ENCODE peak calls at places on chromosomes 16 and 17, in nine cellular contexts. P is H9, J is A549, G is psoas muscle, H is WERI-Rb-1, X is AG10803, S is WTC11, M is HFFc6, C is Calu3. W is an unnamed sample.

GRCh38 chr17:6239237-6239798 is 169.1 kb downstream of the WSCD1 start:
- DNase-seq in M (no peak), G (no peak), S (no peak), C (no peak), J (no peak), H (no peak), X (no peak), P (peak; percentile 42), W (no peak)

GRCh38 chr16:29744541-29745101 is 1.2 kb downstream of the C16orf54 start:
- DNase-seq in X (no peak), C (no peak), P (no peak), H (no peak), J (no peak), M (no peak), G (no peak), S (no peak), W (no peak)

GRCh38 chr17:79907855-79908254 is 68.6 kb upstream of the CBX4 start:
- DNase-seq in G (peak; percentile 15), M (no peak), J (peak; percentile 52), C (no peak), S (no peak), X (peak; percentile 23), P (no peak), H (no peak), W (no peak)

GRCh38 chr16:19110537-19111391 is 3.0 kb upstream of the ITPRIPL2 start:
- DNase-seq in H (no peak), G (no peak), X (no peak), P (no peak), C (no peak), J (peak; percentile 38), S (no peak), M (no peak), W (no peak)

GRCh38 chr17:2690165-2691068 is 21.1 kb downstream of the CLUH start:
- DNase-seq in P (peak; percentile 44), S (no peak), C (no peak), J (no peak), H (no peak), M (no peak), X (no peak), G (peak; percentile 59), W (no peak)

GRCh38 chr17:31629696-31630470 is 229.2 kb downstream of the COPRS start:
- DNase-seq in X (peak; percentile 99), J (no peak), S (no peak), P (no peak), G (no peak), M (peak; percentile 59), C (no peak), H (no peak), W (peak; percentile 93)

GRCh38 chr16:14198012-14198411 is 126.9 kb downstream of the MRTFB start:
- DNase-seq in H (no peak), M (no peak), J (no peak), C (no peak), P (no peak), X (no peak), S (no peak), G (no peak), W (no peak)

GRCh38 chr17:77110006-77110374 is 30.8 kb upstream of the SEC14L1 start:
- DNase-seq in H (no peak), P (no peak), M (no peak), C (no peak), X (peak; percentile 56), S (no peak), G (no peak), J (no peak), W (no peak)

GRCh38 chr17:57755479-57756070 is 10.5 kb upstream of the CCDC182 start:
- DNase-seq in S (no peak), M (no peak), C (no peak), P (no peak), H (no peak), X (no peak), G (no peak), J (no peak), W (no peak)

DNA sequence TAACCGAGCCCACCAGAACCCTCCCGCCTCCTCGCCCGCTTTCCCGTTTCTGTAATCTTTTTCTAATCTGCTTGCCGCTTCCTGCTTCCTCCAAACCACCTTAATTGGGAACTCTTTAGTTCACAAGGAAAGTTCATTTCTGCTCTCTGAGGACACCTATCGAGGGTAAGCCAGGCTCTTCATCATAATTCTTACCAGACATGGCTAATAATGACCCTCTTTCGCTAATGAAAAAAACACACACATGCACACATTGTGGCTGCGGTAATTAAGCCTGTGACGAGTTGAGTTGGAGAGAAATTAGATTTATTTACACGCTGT is 100.7 kb downstream of the ZNF423 start:
- DNase-seq in J (peak; percentile 35), X (peak; percentile 31), S (no peak), H (peak; percentile 72), P (no peak), M (no peak), G (no peak), C (peak; percentile 34), W (peak; percentile 12)
- TF ChIP-seq CTCF in J (peak; percentile 32), X (peak; percentile 59), S (no peak), H (peak; percentile 37), P (peak; percentile 56), M (peak; percentile 26), G (peak; percentile 33), C (no peak), W (peak; percentile 73)

DNA sequence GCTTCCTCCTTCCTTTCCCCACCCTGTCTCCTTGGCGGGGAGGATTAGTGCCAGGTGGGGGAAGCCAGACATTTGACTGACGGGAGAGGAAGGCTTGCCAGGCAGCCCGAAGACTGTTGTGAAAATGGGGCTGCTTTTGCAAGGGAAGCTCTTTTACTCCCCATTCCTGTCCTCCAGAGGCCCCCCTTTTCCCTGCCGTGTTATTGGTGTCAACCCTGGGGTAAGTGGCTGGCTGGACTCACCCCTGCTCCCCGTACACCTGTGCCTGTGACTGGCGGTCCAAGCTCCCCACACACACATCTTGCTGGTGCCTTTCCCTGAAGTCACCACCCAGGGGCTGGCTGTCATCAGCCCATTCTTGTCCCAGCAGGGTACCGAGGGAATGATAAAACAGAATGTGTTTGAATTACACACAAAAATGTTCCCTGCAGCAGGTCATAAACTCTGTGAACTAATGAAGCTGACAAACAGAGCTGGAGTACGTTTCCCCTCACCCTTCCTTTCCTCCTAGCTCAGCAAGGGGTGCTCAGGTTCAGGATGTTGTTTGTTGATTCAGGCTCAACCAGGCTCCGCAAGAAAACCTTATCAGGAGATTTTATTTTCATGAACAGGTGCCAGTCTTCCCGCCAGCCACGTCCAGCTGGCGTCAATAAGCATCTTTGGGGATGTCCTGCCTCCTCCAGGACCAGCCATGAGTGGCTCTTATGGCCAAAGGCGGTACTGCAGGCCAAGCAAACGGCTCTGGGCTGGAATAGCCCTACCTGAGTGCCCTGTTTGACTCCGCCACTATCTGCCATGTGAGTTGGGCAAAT is 4.3 kb upstream of the ARMC7 start:
- DNase-seq in P (peak; percentile 87), X (peak; percentile 30), H (peak; percentile 91), S (peak; percentile 80), M (peak; percentile 24), J (peak; percentile 84), G (peak; percentile 59), C (peak; percentile 76), W (no peak)
- TF ChIP-seq CTCF in P (peak; percentile 79), X (peak; percentile 69), H (peak; percentile 91), S (peak; percentile 69), M (peak; percentile 81), J (peak; percentile 58), G (peak; percentile 70), C (peak; percentile 77), W (peak; percentile 56)

GRCh38 chr16:970766-971581 is at the start of gene LMF1:
- DNase-seq in P (peak; percentile 93), G (peak; percentile 97), C (peak; percentile 98), J (peak; percentile 91), H (peak; percentile 89), S (peak; percentile 94), X (peak; percentile 83), M (peak; percentile 82), W (peak; percentile 63)

GRCh38 chr16:969508-970378 is 1.0 kb downstream of the LMF1 start:
- DNase-seq in J (no peak), C (no peak), H (no peak), G (peak; percentile 76), X (peak; percentile 22), M (no peak), P (no peak), S (peak; percentile 39), W (no peak)

GRCh38 chr16:971582-971905 is 760 bp upstream of the LMF1 start:
- DNase-seq in S (no peak), C (no peak), X (no peak), P (no peak), G (no peak), M (no peak), H (no peak), J (no peak), W (no peak)

GRCh38 chr16:971981-972315 is 1.2 kb upstream of the LMF1 start:
- DNase-seq in X (no peak), C (no peak), S (no peak), M (no peak), J (no peak), P (no peak), H (no peak), G (no peak), W (no peak)

DNA sequence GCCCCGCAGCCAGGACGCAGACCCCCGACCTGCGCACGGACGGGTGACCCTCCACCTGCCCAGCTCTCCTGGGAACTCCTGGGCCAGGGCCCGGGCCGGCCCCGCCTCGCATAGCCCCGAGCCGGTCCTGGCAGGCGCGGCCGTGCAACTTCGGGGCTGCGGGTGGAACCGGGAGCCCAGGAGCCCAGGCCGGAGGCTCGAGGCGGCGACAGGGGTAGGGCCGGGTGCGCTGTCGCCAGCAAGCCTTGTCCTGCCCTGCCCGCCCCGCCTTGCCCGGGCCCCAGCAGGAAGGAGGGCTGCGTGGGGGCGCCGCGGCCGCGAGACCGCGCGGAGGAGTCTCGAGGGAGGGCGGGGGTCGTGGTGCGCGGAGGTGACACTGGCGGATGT is 412 bp downstream of the LMF1 start:
- DNase-seq in S (no peak), M (no peak), H (no peak), J (no peak), G (no peak), X (peak; percentile 9), C (no peak), P (no peak), W (no peak)
- TF ChIP-seq CTCF in S (no peak), M (no peak), H (no peak), J (no peak), G (no peak), X (no peak), C (no peak), P (no peak), W (no peak)

GRCh38 chr17:67366193-67367157 is at the start of gene PSMD12:
- DNase-seq in J (peak; percentile 95), G (peak; percentile 97), X (peak; percentile 88), P (peak; percentile 95), H (peak; percentile 96), C (peak; percentile 96), S (peak; percentile 88), M (peak; percentile 85), W (peak; percentile 76)
- TF ChIP-seq CTCF in J (no peak), G (no peak), X (no peak), P (no peak), H (no peak), C (no peak), S (no peak), M (peak; percentile 27), W (no peak)

GRCh38 chr17:82240506-82241182 is 11.8 kb downstream of the SLC16A3 start:
- DNase-seq in M (no peak), S (no peak), H (no peak), J (no peak), G (peak; percentile 54), X (no peak), C (no peak), P (peak; percentile 36), W (no peak)
- TF ChIP-seq CTCF in M (peak; percentile 4), S (no peak), H (no peak), J (no peak), G (no peak), X (no peak), C (no peak), P (no peak), W (no peak)